ENCODE peak calls at places on chromosomes 1 and 21, in six cellular contexts. Y, B, V, O, A and L are unnamed samples.

GRCh38 chr1:10980094-10980577 is 32.3 kb upstream of the TARDBP start:
- DNase-seq in V (peak), A (peak), B (no peak), Y (no peak), O (no peak), L (peak)

GRCh38 chr1:118504231-118504644 is 319.2 kb upstream of the SPAG17 start:
- DNase-seq in A (no peak), Y (no peak), B (no peak), O (no peak), V (no peak), L (no peak)

GRCh38 chr1:199313444-199313843 is 674.6 kb downstream of the PTPRC start:
- DNase-seq in O (no peak), B (no peak), A (peak), Y (no peak), V (no peak), L (no peak)

GRCh38 chr1:153422450-153423068 is 6.2 kb downstream of the S100A7A start:
- DNase-seq in B (peak), O (peak), A (peak), Y (no peak), V (peak), L (peak)

GRCh38 chr1:86155807-86156561 is 588 bp downstream of the COL24A1 start:
- DNase-seq in O (no peak), Y (no peak), A (peak), V (peak), B (no peak), L (no peak)

GRCh38 chr1:170881268-170882265 is 53.8 kb upstream of the MROH9 start:
- DNase-seq in V (peak), Y (no peak), B (no peak), O (no peak), A (peak), L (peak)

GRCh38 chr21:46083271-46084040 is 14.5 kb upstream of the COL6A2 start:
- DNase-seq in V (no peak), Y (no peak), O (no peak), A (no peak), B (no peak), L (no peak)

GRCh38 chr1:170893655-170894297 is 41.6 kb upstream of the MROH9 start:
- DNase-seq in V (no peak), Y (no peak), O (no peak), B (no peak), A (peak), L (peak)

GRCh38 chr1:196501760-196502428 is 106.3 kb downstream of the KCNT2 start:
- DNase-seq in B (no peak), A (no peak), Y (no peak), V (no peak), O (no peak), L (no peak)

GRCh38 chr1:15953791-15954201 is 22.1 kb downstream of the ZBTB17 start:
- DNase-seq in Y (peak), B (no peak), A (peak), V (no peak), O (no peak), L (peak)

GRCh38 chr1:110007045-110007444 is 22.5 kb downstream of the AHCYL1 start:
- DNase-seq in A (no peak), V (no peak), B (no peak), Y (no peak), O (no peak), L (no peak)

GRCh38 chr1:230394134-230394533 is 32.0 kb downstream of the PGBD5 start:
- DNase-seq in Y (peak), O (no peak), V (no peak), A (no peak), B (no peak), L (no peak)

GRCh38 chr1:39360726-39361125 is 130.7 kb upstream of the BMP8A start:
- DNase-seq in O (no peak), A (peak), Y (no peak), V (no peak), B (no peak), L (no peak)

GRCh38 chr1:195462646-195463045 is 1145.6 kb downstream of the KCNT2 start:
- DNase-seq in V (no peak), A (no peak), B (no peak), Y (no peak), O (no peak), L (no peak)

GRCh38 chr1:11504599-11504998 is 25.6 kb downstream of the DISP3 start:
- DNase-seq in A (no peak), Y (no peak), B (no peak), O (no peak), V (no peak), L (no peak)

GRCh38 chr1:41342774-41343355 is 18.4 kb upstream of the FOXO6 start:
- DNase-seq in B (no peak), A (no peak), O (no peak), Y (no peak), V (no peak), L (peak)

GRCh38 chr1:2031546-2032540 is 12.7 kb downstream of the GABRD start:
- DNase-seq in A (no peak), B (no peak), V (no peak), O (no peak), Y (no peak), L (no peak)

GRCh38 chr1:231990388-231990787 is 363.8 kb downstream of the DISC1 start:
- DNase-seq in B (no peak), V (no peak), A (peak), O (no peak), Y (no peak), L (no peak)